ENCODE peak calls at places on chromosomes 7 and 10, in four cellular contexts. A is K562, O is GM12878, K is A549. C is an unnamed sample.

GRCh38 chr10:122541541-122542002 is 19.0 kb upstream of the DMBT1 start:
- DNase-seq in A (no peak), O (no peak), K (no peak), C (peak)

GRCh38 chr7:105890290-105890997 is 14.0 kb upstream of the ATXN7L1 start:
- DNase-seq in A (no peak), O (no peak), K (no peak), C (no peak)

GRCh38 chr7:6644728-6645127 is 7.6 kb downstream of the ZNF316 start:
- DNase-seq in A (no peak), O (no peak), K (no peak), C (no peak)

GRCh38 chr10:29386347-29386999 is 97.6 kb downstream of the LYZL1 start:
- DNase-seq in A (peak), O (no peak), K (peak), C (peak)

GRCh38 chr7:55056577-55057480 is 38.0 kb downstream of the EGFR start:
- DNase-seq in A (no peak), O (no peak), K (peak), C (no peak)

GRCh38 chr10:86888585-86889381 is 68.6 kb downstream of the MMRN2 start:
- DNase-seq in A (no peak), O (peak), K (no peak), C (no peak)

GRCh38 chr7:42262907-42263466 is 26.0 kb upstream of the GLI3 start:
- DNase-seq in A (no peak), O (no peak), K (no peak), C (no peak)

GRCh38 chr10:90751107-90751997 is 106.5 kb downstream of the HTR7 start:
- DNase-seq in A (peak), O (peak), K (peak), C (peak)

GRCh38 chr7:20435305-20435704 is 104.6 kb downstream of the ITGB8 start:
- DNase-seq in A (no peak), O (no peak), K (no peak), C (no peak)

GRCh38 chr7:64882341-64883112 is 20.5 kb upstream of the ZNF273 start:
- DNase-seq in A (no peak), O (no peak), K (no peak), C (no peak)

GRCh38 chr10:50216894-50217293 is 34.4 kb downstream of the ASAH2 start:
- DNase-seq in A (no peak), O (no peak), K (no peak), C (peak)

GRCh38 chr10:59825932-59826331 is 72.7 kb upstream of the MRLN start:
- DNase-seq in A (no peak), O (no peak), K (no peak), C (no peak)

GRCh38 chr7:28570113-28570969 is 158.0 kb downstream of the CREB5 start:
- DNase-seq in A (no peak), O (no peak), K (peak), C (no peak)

GRCh38 chr10:132546567-132547420 is 9.2 kb downstream of the INPP5A start:
- DNase-seq in A (no peak), O (no peak), K (no peak), C (no peak)

GRCh38 chr10:44167752-44168151 is 217.1 kb downstream of the CXCL12 start:
- DNase-seq in A (no peak), O (no peak), K (no peak), C (no peak)

GRCh38 chr10:96743988-96744585 is 23.8 kb upstream of the PIK3AP1 start:
- DNase-seq in A (no peak), O (no peak), K (no peak), C (peak)

GRCh38 chr7:155665957-155666287 is 21.5 kb downstream of the RBM33 start:
- DNase-seq in A (no peak), O (no peak), K (peak), C (no peak)

GRCh38 chr7:138449580-138449979 is 10.5 kb upstream of the TRIM24 start:
- DNase-seq in A (no peak), O (no peak), K (peak), C (no peak)

GRCh38 chr7:99102361-99102760 is 41.5 kb downstream of the SMURF1 start:
- DNase-seq in A (no peak), O (no peak), K (no peak), C (no peak)

GRCh38 chr7:88462799-88463198 is 156.1 kb upstream of the STEAP4 start:
- DNase-seq in A (no peak), O (no peak), K (no peak), C (no peak)

GRCh38 chr10:100724531-100725027 is 20.8 kb upstream of the PAX2 start:
- DNase-seq in A (no peak), O (no peak), K (no peak), C (no peak)

GRCh38 chr10:102523250-102524029 is 19.7 kb downstream of the SUFU start:
- DNase-seq in A (no peak), O (no peak), K (no peak), C (peak)

GRCh38 chr10:124048371-124049290 is 44.8 kb downstream of the CHST15 start:
- DNase-seq in A (no peak), O (no peak), K (no peak), C (peak)

GRCh38 chr7:159049266-159050025 is 95.2 kb downstream of the VIPR2 start:
- DNase-seq in A (no peak), O (no peak), K (no peak), C (no peak)

GRCh38 chr7:55160539-55160938 is 141.7 kb downstream of the EGFR start:
- DNase-seq in A (no peak), O (no peak), K (no peak), C (no peak)

GRCh38 chr7:127089146-127089545 is 163.6 kb downstream of the GRM8 start:
- DNase-seq in A (no peak), O (no peak), K (no peak), C (no peak)

GRCh38 chr10:597976-598375 is 91.5 kb downstream of the DIP2C start:
- DNase-seq in A (no peak), O (no peak), K (no peak), C (no peak)

GRCh38 chr7:16726189-16726588 is 27.4 kb upstream of the TSPAN13 start:
- DNase-seq in A (no peak), O (no peak), K (no peak), C (peak)

GRCh38 chr10:27099448-27099847 is 846 bp downstream of the ANKRD26 start:
- DNase-seq in A (no peak), O (no peak), K (no peak), C (no peak)

GRCh38 chr10:5184987-5185386 is at the start of gene AKR1C8:
- DNase-seq in A (no peak), O (no peak), K (no peak), C (no peak)

GRCh38 chr10:13206546-13207443 is 27.4 kb downstream of the UCMA start:
- DNase-seq in A (no peak), O (no peak), K (peak), C (peak)

GRCh38 chr7:159031750-159032149 is 112.9 kb downstream of the VIPR2 start:
- DNase-seq in A (no peak), O (no peak), K (no peak), C (no peak)

GRCh38 chr7:144399946-144400345 is 3.5 kb downstream of the NOBOX start:
- DNase-seq in A (no peak), O (no peak), K (no peak), C (no peak)
- TF ChIP-seq CHD4 in A (no peak), O (no peak), K (no peak), C (no peak)

DNA sequence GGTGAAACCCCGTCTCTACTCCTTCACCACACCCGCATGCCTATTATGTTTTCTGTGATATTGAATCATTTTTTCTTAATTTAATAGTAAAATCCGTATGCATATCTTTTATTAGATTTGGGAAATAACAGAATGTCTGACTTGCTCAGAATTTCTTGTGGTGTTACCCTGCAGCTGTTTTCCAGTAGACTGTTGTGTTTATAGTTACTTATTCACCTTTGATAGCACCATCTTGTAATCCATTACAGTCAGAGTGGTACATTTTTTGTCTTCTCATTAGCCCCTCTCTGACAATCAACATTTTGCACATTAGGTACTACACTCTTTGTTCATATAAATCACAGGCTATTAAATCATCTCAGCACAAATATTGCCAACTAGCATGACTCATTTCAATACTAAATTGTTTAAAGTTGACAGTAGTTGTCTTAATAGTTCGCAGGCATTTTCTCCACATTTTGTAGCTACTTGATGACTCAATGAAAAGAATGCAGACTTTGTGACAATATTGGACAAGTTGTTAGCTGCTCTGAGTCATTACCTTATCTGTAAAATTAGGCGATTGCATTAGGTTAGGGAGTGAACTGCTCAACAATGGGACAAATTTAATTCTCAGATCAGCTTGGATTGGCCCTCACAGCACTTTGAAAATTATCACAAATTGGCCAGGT is 17.8 kb upstream of the SLC16A12 start:
- DNase-seq in A (no peak), O (no peak), K (peak), C (peak)
- H3K27ac ChIP-seq in A (no peak), O (no peak), K (peak), C (no peak)

GRCh38 chr7:22561895-22562593 is 62.1 kb upstream of the STEAP1B start:
- DNase-seq in A (no peak), O (no peak), K (no peak), C (no peak)
- TF ChIP-seq CHD4 in A (no peak), O (no peak), K (no peak), C (no peak)

GRCh38 chr7:26580666-26581065 is 283.7 kb downstream of the SKAP2 start:
- DNase-seq in A (no peak), O (no peak), K (no peak), C (no peak)

GRCh38 chr7:26584964-26585650 is 279.3 kb downstream of the SKAP2 start:
- DNase-seq in A (no peak), O (no peak), K (no peak), C (no peak)

GRCh38 chr7:26588511-26588910 is 275.9 kb downstream of the SKAP2 start:
- DNase-seq in A (no peak), O (no peak), K (no peak), C (no peak)

GRCh38 chr7:26583094-26583493 is 281.3 kb downstream of the SKAP2 start:
- DNase-seq in A (no peak), O (no peak), K (no peak), C (no peak)
- H3K27ac ChIP-seq in A (no peak), O (no peak), K (no peak), C (no peak)

GRCh38 chr10:77197544-77197943 is 440.1 kb downstream of the KCNMA1 start:
- DNase-seq in A (no peak), O (peak), K (no peak), C (no peak)
- TF ChIP-seq CHD4 in A (no peak), O (no peak), K (no peak), C (no peak)

DNA sequence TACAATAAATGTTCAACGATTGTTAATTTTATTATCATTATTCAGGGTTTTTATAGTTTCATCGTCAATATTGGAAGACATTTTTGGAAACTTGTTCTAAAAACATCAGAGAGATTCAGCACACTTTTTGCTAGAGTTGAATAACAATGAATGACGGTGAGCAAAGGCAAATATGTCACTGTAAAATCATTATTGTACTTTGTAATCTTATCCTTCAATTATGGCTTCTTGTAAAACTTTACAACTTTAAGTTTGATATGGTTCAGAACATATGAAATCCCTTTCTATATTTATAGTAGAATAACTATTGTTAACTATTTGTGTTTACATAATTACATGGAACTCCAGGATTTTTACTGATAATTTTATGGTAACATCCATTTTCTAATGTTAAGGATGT is 167.8 kb upstream of the SEMA3A start:
- DNase-seq in A (no peak), O (no peak), K (no peak), C (no peak)
- H3K27ac ChIP-seq in A (no peak), O (no peak), K (no peak), C (no peak)

C was measured in HepG2.